ENCODE peak calls at places on chromosomes 13 and 19, in eight cellular contexts. One of them, this sample, is unnamed.

GRCh38 chr19:5799247-5800241 is 5.3 kb upstream of the NRTN start:
- DNase-seq in lower leg skin: no peak
- DNase-seq in mammary epithelial cell: no peak
- DNase-seq in neural crest cell: no peak
- DNase-seq in uterus: no peak
- DNase-seq in tibial nerve: no peak
- DNase-seq in AG09309: no peak
- DNase-seq in heart left ventricle: peak; percentile 74
- DNase-seq in this sample: no peak

GRCh38 chr13:39910833-39911232 is 255.4 kb downstream of the COG6 start:
- DNase-seq in uterus: no peak
- DNase-seq in tibial nerve: no peak
- DNase-seq in mammary epithelial cell: peak; percentile 13
- DNase-seq in AG09309: peak; percentile 46
- DNase-seq in neural crest cell: no peak
- DNase-seq in heart left ventricle: no peak
- DNase-seq in lower leg skin: no peak
- DNase-seq in this sample: no peak

GRCh38 chr13:26508885-26509284 is 48.6 kb upstream of the WASF3 start:
- DNase-seq in heart left ventricle: peak; percentile 40
- DNase-seq in AG09309: peak; percentile 77
- DNase-seq in neural crest cell: no peak
- DNase-seq in uterus: peak; percentile 76
- DNase-seq in tibial nerve: peak; percentile 76
- DNase-seq in mammary epithelial cell: peak; percentile 91
- DNase-seq in lower leg skin: peak; percentile 96
- DNase-seq in this sample: no peak

GRCh38 chr19:17259118-17259780 is 5.3 kb downstream of the USHBP1 start:
- DNase-seq in heart left ventricle: no peak
- DNase-seq in mammary epithelial cell: peak; percentile 53
- DNase-seq in tibial nerve: no peak
- DNase-seq in uterus: no peak
- DNase-seq in AG09309: no peak
- DNase-seq in lower leg skin: no peak
- DNase-seq in neural crest cell: no peak
- DNase-seq in this sample: no peak

GRCh38 chr13:33016414-33017409 is at the start of gene KL:
- DNase-seq in tibial nerve: peak; percentile 22
- DNase-seq in lower leg skin: peak; percentile 88
- DNase-seq in heart left ventricle: peak; percentile 45
- DNase-seq in AG09309: no peak
- DNase-seq in uterus: no peak
- DNase-seq in neural crest cell: peak; percentile 17
- DNase-seq in mammary epithelial cell: no peak
- DNase-seq in this sample: no peak

GRCh38 chr19:1074512-1075283 is 7.7 kb downstream of the ARHGAP45 start:
- DNase-seq in neural crest cell: no peak
- DNase-seq in tibial nerve: peak; percentile 70
- DNase-seq in AG09309: no peak
- DNase-seq in uterus: peak; percentile 71
- DNase-seq in mammary epithelial cell: peak; percentile 51
- DNase-seq in lower leg skin: peak; percentile 97
- DNase-seq in heart left ventricle: peak; percentile 91
- DNase-seq in this sample: no peak

GRCh38 chr13:110965038-110965754 is 50.3 kb upstream of the ANKRD10 start:
- DNase-seq in AG09309: peak; percentile 37
- DNase-seq in lower leg skin: no peak
- DNase-seq in neural crest cell: no peak
- DNase-seq in tibial nerve: no peak
- DNase-seq in mammary epithelial cell: peak; percentile 96
- DNase-seq in uterus: no peak
- DNase-seq in heart left ventricle: no peak
- DNase-seq in this sample: no peak

GRCh38 chr13:46197299-46197975 is 14.3 kb upstream of the LRRC63 start:
- DNase-seq in heart left ventricle: no peak
- DNase-seq in uterus: no peak
- DNase-seq in neural crest cell: no peak
- DNase-seq in AG09309: peak; percentile 4
- DNase-seq in lower leg skin: no peak
- DNase-seq in tibial nerve: no peak
- DNase-seq in mammary epithelial cell: peak; percentile 31
- DNase-seq in this sample: no peak

GRCh38 chr19:31249217-31249616 is 100.0 kb downstream of the TSHZ3 start:
- DNase-seq in AG09309: no peak
- DNase-seq in neural crest cell: no peak
- DNase-seq in lower leg skin: no peak
- DNase-seq in heart left ventricle: no peak
- DNase-seq in tibial nerve: no peak
- DNase-seq in uterus: no peak
- DNase-seq in mammary epithelial cell: no peak
- DNase-seq in this sample: no peak
- TF ChIP-seq CTCF in AG09309: peak; percentile 17
- TF ChIP-seq CTCF in neural crest cell: no peak
- TF ChIP-seq CTCF in lower leg skin: no peak
- TF ChIP-seq CTCF in heart left ventricle: no peak
- TF ChIP-seq CTCF in tibial nerve: no peak
- TF ChIP-seq CTCF in uterus: no peak
- TF ChIP-seq CTCF in mammary epithelial cell: peak; percentile 26
- TF ChIP-seq CTCF in this sample: no peak

GRCh38 chr13:60329221-60329983 is 67.6 kb upstream of the TDRD3 start:
- DNase-seq in tibial nerve: no peak
- DNase-seq in AG09309: no peak
- DNase-seq in mammary epithelial cell: peak; percentile 14
- DNase-seq in neural crest cell: peak; percentile 12
- DNase-seq in uterus: no peak
- DNase-seq in heart left ventricle: no peak
- DNase-seq in lower leg skin: no peak
- DNase-seq in this sample: no peak
- TF ChIP-seq CTCF in tibial nerve: no peak
- TF ChIP-seq CTCF in AG09309: peak; percentile 56
- TF ChIP-seq CTCF in mammary epithelial cell: peak; percentile 73
- TF ChIP-seq CTCF in neural crest cell: peak; percentile 65
- TF ChIP-seq CTCF in uterus: no peak
- TF ChIP-seq CTCF in heart left ventricle: no peak
- TF ChIP-seq CTCF in lower leg skin: no peak
- TF ChIP-seq CTCF in this sample: peak; percentile 60

GRCh38 chr13:96229356-96229755 is 139.4 kb downstream of the HS6ST3 start:
- DNase-seq in heart left ventricle: no peak
- DNase-seq in lower leg skin: no peak
- DNase-seq in AG09309: no peak
- DNase-seq in mammary epithelial cell: peak; percentile 32
- DNase-seq in tibial nerve: no peak
- DNase-seq in uterus: no peak
- DNase-seq in neural crest cell: no peak
- DNase-seq in this sample: no peak
- TF ChIP-seq CTCF in heart left ventricle: peak; percentile 33
- TF ChIP-seq CTCF in lower leg skin: no peak
- TF ChIP-seq CTCF in AG09309: no peak
- TF ChIP-seq CTCF in mammary epithelial cell: peak; percentile 75
- TF ChIP-seq CTCF in tibial nerve: no peak
- TF ChIP-seq CTCF in uterus: no peak
- TF ChIP-seq CTCF in neural crest cell: peak; percentile 58
- TF ChIP-seq CTCF in this sample: peak; percentile 61

GRCh38 chr19:10421240-10421948 is 1.1 kb downstream of the PDE4A start:
- DNase-seq in AG09309: no peak
- DNase-seq in lower leg skin: no peak
- DNase-seq in uterus: no peak
- DNase-seq in tibial nerve: no peak
- DNase-seq in neural crest cell: no peak
- DNase-seq in heart left ventricle: no peak
- DNase-seq in mammary epithelial cell: no peak
- DNase-seq in this sample: no peak
- TF ChIP-seq CTCF in AG09309: no peak
- TF ChIP-seq CTCF in lower leg skin: no peak
- TF ChIP-seq CTCF in uterus: no peak
- TF ChIP-seq CTCF in tibial nerve: no peak
- TF ChIP-seq CTCF in neural crest cell: peak; percentile 5
- TF ChIP-seq CTCF in heart left ventricle: no peak
- TF ChIP-seq CTCF in mammary epithelial cell: no peak
- TF ChIP-seq CTCF in this sample: no peak

GRCh38 chr13:86945596-86945995 is 725.6 kb upstream of the SLITRK5 start:
- DNase-seq in lower leg skin: no peak
- DNase-seq in AG09309: no peak
- DNase-seq in heart left ventricle: no peak
- DNase-seq in mammary epithelial cell: no peak
- DNase-seq in uterus: no peak
- DNase-seq in tibial nerve: no peak
- DNase-seq in neural crest cell: no peak
- DNase-seq in this sample: no peak

DNA sequence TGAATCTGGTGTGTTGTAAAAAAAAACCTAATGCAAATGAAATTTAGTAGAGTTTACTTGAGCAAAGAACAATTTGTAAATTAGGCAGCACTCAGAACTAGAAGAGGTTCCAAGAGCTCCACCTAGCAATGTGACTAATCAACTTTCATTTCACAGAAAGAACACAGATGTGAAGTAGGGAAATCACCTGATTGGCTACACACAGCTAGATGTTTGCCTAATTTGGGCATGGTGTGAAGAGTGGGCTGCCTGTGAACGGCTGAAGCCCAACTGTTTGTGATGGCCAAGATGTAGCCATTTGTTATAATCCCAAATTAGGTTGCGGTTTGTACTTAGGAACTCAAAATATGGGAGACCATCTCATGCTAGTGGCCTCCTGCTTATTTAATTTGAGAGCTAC is 724.4 kb upstream of the SLITRK5 start:
- DNase-seq in neural crest cell: no peak
- DNase-seq in tibial nerve: no peak
- DNase-seq in AG09309: no peak
- DNase-seq in mammary epithelial cell: no peak
- DNase-seq in lower leg skin: no peak
- DNase-seq in uterus: no peak
- DNase-seq in heart left ventricle: no peak
- DNase-seq in this sample: no peak
- TF ChIP-seq CTCF in neural crest cell: no peak
- TF ChIP-seq CTCF in tibial nerve: no peak
- TF ChIP-seq CTCF in AG09309: no peak
- TF ChIP-seq CTCF in mammary epithelial cell: peak; percentile 11
- TF ChIP-seq CTCF in lower leg skin: no peak
- TF ChIP-seq CTCF in uterus: no peak
- TF ChIP-seq CTCF in heart left ventricle: no peak
- TF ChIP-seq CTCF in this sample: no peak

This sample was measured in type B pancreatic cell.